ENCODE peak calls at places on chromosomes 5 and 9, in eight cellular contexts. E, Y, U, X, N, R, I and D are unnamed samples.

GRCh38 chr5:129099184-129099570 is 4.6 kb downstream of the ISOC1 start:
- DNase-seq in E (no peak), Y (no peak), U (no peak), X (no peak), N (no peak), R (no peak), I (no peak), D (no peak)

GRCh38 chr9:89246840-89247239 is 64.2 kb upstream of the CKS2 start:
- DNase-seq in E (no peak), Y (no peak), U (no peak), X (no peak), N (no peak), R (no peak), I (no peak), D (no peak)

GRCh38 chr5:157253547-157253946 is 12.4 kb upstream of the CYFIP2 start:
- DNase-seq in E (no peak), Y (peak), U (peak), X (peak), N (no peak), R (peak), I (no peak), D (peak)

GRCh38 chr5:175576591-175576990 is 81.3 kb upstream of the HRH2 start:
- DNase-seq in E (no peak), Y (no peak), U (no peak), X (no peak), N (no peak), R (no peak), I (no peak), D (no peak)

GRCh38 chr5:132471006-132471907 is 19.3 kb downstream of the IRF1 start:
- DNase-seq in E (no peak), Y (no peak), U (no peak), X (peak), N (no peak), R (no peak), I (no peak), D (no peak)

GRCh38 chr9:95570150-95570549 is 53.4 kb upstream of the PTCH1 start:
- DNase-seq in E (no peak), Y (no peak), U (no peak), X (no peak), N (no peak), R (no peak), I (no peak), D (peak)

GRCh38 chr9:91839926-91840464 is 110.0 kb downstream of the ROR2 start:
- DNase-seq in E (no peak), Y (no peak), U (no peak), X (no peak), N (no peak), R (no peak), I (no peak), D (no peak)

GRCh38 chr5:117475925-117476324 is 901.3 kb upstream of the SEMA6A start:
- DNase-seq in E (no peak), Y (no peak), U (no peak), X (no peak), N (no peak), R (no peak), I (no peak), D (no peak)

GRCh38 chr9:93620881-93621820 is 44.8 kb downstream of the PHF2 start:
- DNase-seq in E (no peak), Y (no peak), U (no peak), X (no peak), N (peak), R (no peak), I (no peak), D (no peak)

GRCh38 chr9:33246269-33246860 is 6.4 kb downstream of the SPINK4 start:
- DNase-seq in E (no peak), Y (no peak), U (no peak), X (no peak), N (no peak), R (no peak), I (no peak), D (no peak)

GRCh38 chr5:132065351-132065937 is 5.0 kb downstream of the IL3 start:
- DNase-seq in E (peak), Y (no peak), U (peak), X (peak), N (peak), R (peak), I (peak), D (peak)

GRCh38 chr9:5714501-5715401 is 85.8 kb downstream of the RIC1 start:
- DNase-seq in E (no peak), Y (no peak), U (peak), X (peak), N (no peak), R (peak), I (no peak), D (peak)

GRCh38 chr9:121773954-121774714 is 122.7 kb downstream of the DAB2IP start:
- DNase-seq in E (no peak), Y (no peak), U (no peak), X (no peak), N (no peak), R (no peak), I (no peak), D (no peak)

GRCh38 chr5:158140120-158140778 is 281.3 kb upstream of the CLINT1 start:
- DNase-seq in E (no peak), Y (no peak), U (no peak), X (no peak), N (no peak), R (peak), I (no peak), D (peak)

GRCh38 chr5:61257421-61257820 is 74.6 kb upstream of the ZSWIM6 start:
- DNase-seq in E (no peak), Y (no peak), U (no peak), X (no peak), N (no peak), R (no peak), I (no peak), D (no peak)

GRCh38 chr9:4590430-4591122 is 71.5 kb upstream of the PLPP6 start:
- DNase-seq in E (no peak), Y (no peak), U (no peak), X (no peak), N (no peak), R (no peak), I (no peak), D (peak)

GRCh38 chr9:89508951-89509607 is 11.2 kb upstream of the SEMA4D start:
- DNase-seq in E (no peak), Y (no peak), U (no peak), X (no peak), N (no peak), R (no peak), I (no peak), D (no peak)

GRCh38 chr5:60959156-60959555 is 14.2 kb downstream of the NDUFAF2 start:
- DNase-seq in E (no peak), Y (no peak), U (peak), X (peak), N (peak), R (no peak), I (no peak), D (peak)

GRCh38 chr9:20114974-20115373 is 326.1 kb upstream of the SLC24A2 start:
- DNase-seq in E (no peak), Y (no peak), U (no peak), X (no peak), N (no peak), R (no peak), I (no peak), D (no peak)

GRCh38 chr5:112933651-112934365 is 11.8 kb upstream of the REEP5 start:
- DNase-seq in E (no peak), Y (no peak), U (peak), X (no peak), N (no peak), R (no peak), I (no peak), D (peak)

GRCh38 chr5:176334031-176334770 is 27.4 kb downstream of the KIAA1191 start:
- DNase-seq in E (no peak), Y (no peak), U (peak), X (no peak), N (no peak), R (no peak), I (no peak), D (no peak)

GRCh38 chr9:110555971-110556370 is 23.6 kb downstream of the SVEP1 start:
- DNase-seq in E (no peak), Y (no peak), U (peak), X (no peak), N (no peak), R (no peak), I (no peak), D (peak)

GRCh38 chr5:178216088-178216534 is 11.8 kb downstream of the HNRNPAB start:
- DNase-seq in E (no peak), Y (no peak), U (no peak), X (no peak), N (no peak), R (no peak), I (no peak), D (no peak)

GRCh38 chr5:30832519-30832918 is 361.0 kb upstream of the CDH6 start:
- DNase-seq in E (no peak), Y (no peak), U (no peak), X (no peak), N (peak), R (no peak), I (no peak), D (peak)

GRCh38 chr5:589588-589987 is 22.6 kb upstream of the CEP72 start:
- DNase-seq in E (no peak), Y (no peak), U (no peak), X (no peak), N (no peak), R (no peak), I (no peak), D (no peak)

GRCh38 chr5:173208296-173208695 is 26.7 kb downstream of the NKX2-5 start:
- DNase-seq in E (no peak), Y (no peak), U (no peak), X (no peak), N (no peak), R (no peak), I (no peak), D (no peak)

GRCh38 chr5:90191352-90192045 is 218.1 kb downstream of the CETN3 start:
- DNase-seq in E (no peak), Y (no peak), U (no peak), X (no peak), N (no peak), R (no peak), I (no peak), D (no peak)

GRCh38 chr5:140664018-140664352 is 719 bp upstream of the WDR55 start:
- DNase-seq in E (no peak), Y (no peak), U (no peak), X (no peak), N (no peak), R (no peak), I (no peak), D (no peak)

GRCh38 chr9:134642385-134643181 is 980 bp downstream of the COL5A1 start:
- DNase-seq in E (no peak), Y (no peak), U (peak), X (no peak), N (no peak), R (peak), I (no peak), D (peak)

GRCh38 chr5:140143521-140144258 is 18.0 kb downstream of the IGIP start:
- DNase-seq in E (no peak), Y (no peak), U (no peak), X (no peak), N (no peak), R (no peak), I (no peak), D (no peak)